ENCODE peak calls at places on chromosomes 5 and 9, in five cellular contexts. I is brain microvascular endothelial cell, L is fibroblast of the aortic adventitia, K is A549, E is neural progenitor cell. T is an unnamed sample.

GRCh38 chr9:88161144-88161543 is 22.9 kb upstream of the SPATA31C2 start:
- DNase-seq in I (no peak), L (no peak), K (no peak), E (peak), T (no peak)

GRCh38 chr5:78648359-78649219 is at the start of gene LHFPL2:
- DNase-seq in I (peak), L (peak), K (peak), E (peak), T (peak)

GRCh38 chr9:84357235-84357634 is 16.7 kb upstream of the SLC28A3 start:
- DNase-seq in I (peak), L (no peak), K (no peak), E (no peak), T (peak)

GRCh38 chr9:127105805-127106492 is 16.5 kb downstream of the ANGPTL2 start:
- DNase-seq in I (no peak), L (no peak), K (no peak), E (no peak), T (no peak)

GRCh38 chr9:9963861-9964260 is 648.9 kb downstream of the PTPRD start:
- DNase-seq in I (no peak), L (no peak), K (no peak), E (no peak), T (no peak)

GRCh38 chr5:65722575-65723424 is 795 bp downstream of the NLN start:
- DNase-seq in I (peak), L (peak), K (peak), E (peak), T (peak)

GRCh38 chr5:33969572-33970452 is 14.7 kb downstream of the SLC45A2 start:
- DNase-seq in I (peak), L (peak), K (peak), E (peak), T (peak)

GRCh38 chr5:56649569-56649968 is 165.8 kb upstream of the MAP3K1 start:
- DNase-seq in I (no peak), L (peak), K (no peak), E (no peak), T (peak)

GRCh38 chr5:133792683-133793082 is 175.7 kb downstream of the C5orf15 start:
- DNase-seq in I (no peak), L (no peak), K (no peak), E (no peak), T (no peak)

GRCh38 chr9:96158909-96159575 is 142.9 kb downstream of the HSD17B3 start:
- DNase-seq in I (no peak), L (no peak), K (no peak), E (no peak), T (no peak)

GRCh38 chr9:112820886-112821285 is 69.8 kb downstream of the SLC46A2 start:
- DNase-seq in I (peak), L (peak), K (no peak), E (no peak), T (peak)

GRCh38 chr9:93721417-93721965 is 145.1 kb downstream of the PHF2 start:
- DNase-seq in I (no peak), L (no peak), K (no peak), E (no peak), T (no peak)

GRCh38 chr9:99296375-99296951 is 74.4 kb downstream of the SEC61B start:
- DNase-seq in I (no peak), L (no peak), K (no peak), E (no peak), T (no peak)

GRCh38 chr5:117436846-117437245 is 862.2 kb upstream of the SEMA6A start:
- DNase-seq in I (no peak), L (no peak), K (no peak), E (no peak), T (no peak)

GRCh38 chr5:14041528-14042184 is 97.2 kb upstream of the DNAH5 start:
- DNase-seq in I (no peak), L (no peak), K (no peak), E (no peak), T (no peak)

GRCh38 chr9:135958485-135958884 is 2.7 kb downstream of the UBAC1 start:
- DNase-seq in I (no peak), L (no peak), K (no peak), E (no peak), T (no peak)

GRCh38 chr5:175707751-175708375 is 50.0 kb downstream of the HRH2 start:
- DNase-seq in I (no peak), L (no peak), K (no peak), E (no peak), T (no peak)

GRCh38 chr5:56503929-56504328 is 270.8 kb upstream of the ANKRD55 start:
- DNase-seq in I (no peak), L (no peak), K (no peak), E (no peak), T (no peak)

GRCh38 chr5:10635257-10635860 is 71.5 kb downstream of the ANKRD33B start:
- DNase-seq in I (peak), L (peak), K (no peak), E (no peak), T (peak)

GRCh38 chr9:129910628-129911567 is 75.6 kb downstream of the USP20 start:
- DNase-seq in I (peak), L (peak), K (peak), E (no peak), T (peak)

GRCh38 chr9:127907867-127908659 is 8.7 kb upstream of the ST6GALNAC6 start:
- DNase-seq in I (no peak), L (no peak), K (no peak), E (no peak), T (no peak)

DNA sequence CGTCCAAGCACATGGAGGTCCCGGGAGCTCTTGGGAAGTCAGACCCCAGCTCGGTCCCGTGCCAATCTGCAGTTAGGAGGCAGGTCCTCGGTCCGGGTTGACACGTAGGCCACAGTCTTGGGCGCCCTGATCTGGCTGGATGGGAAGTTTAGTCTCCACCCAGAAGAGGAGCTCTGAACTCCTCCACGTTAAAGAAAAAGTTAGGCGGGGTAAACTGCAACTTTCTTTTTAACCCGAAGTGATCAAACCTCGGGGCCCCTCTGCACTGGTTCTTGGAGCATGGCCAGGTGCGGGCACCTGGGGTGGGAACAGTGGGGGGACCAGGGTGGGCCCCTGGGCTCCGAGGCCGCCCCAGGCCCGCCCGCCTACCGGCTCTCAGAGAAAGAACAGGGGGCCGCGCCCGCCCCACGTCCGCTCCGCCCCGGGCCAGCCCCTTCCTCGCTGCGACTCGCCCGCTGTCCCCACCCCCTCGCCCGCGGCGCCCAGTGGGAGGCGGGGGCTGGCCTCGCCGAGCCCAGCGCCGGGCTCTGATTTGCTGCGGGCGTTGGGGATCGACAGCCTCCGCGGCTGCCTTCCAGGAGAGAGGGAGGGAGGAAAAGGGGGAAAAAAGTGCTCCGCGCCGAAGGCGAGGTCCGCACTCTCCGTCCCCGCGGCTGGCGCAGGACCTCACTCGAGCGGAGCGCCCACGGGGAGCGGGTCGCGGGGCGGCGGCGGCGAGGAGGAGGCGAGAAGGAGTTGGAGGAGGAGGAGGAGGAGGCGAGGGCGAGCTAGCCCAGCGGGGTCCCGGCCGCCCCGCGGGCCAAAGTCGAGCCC is at the start of gene COL5A1:
- DNase-seq in I (peak), L (peak), K (peak), E (peak), T (peak)
- TF ChIP-seq CTCF in I (peak), L (peak), K (no peak), E (no peak), T (no peak)

DNA sequence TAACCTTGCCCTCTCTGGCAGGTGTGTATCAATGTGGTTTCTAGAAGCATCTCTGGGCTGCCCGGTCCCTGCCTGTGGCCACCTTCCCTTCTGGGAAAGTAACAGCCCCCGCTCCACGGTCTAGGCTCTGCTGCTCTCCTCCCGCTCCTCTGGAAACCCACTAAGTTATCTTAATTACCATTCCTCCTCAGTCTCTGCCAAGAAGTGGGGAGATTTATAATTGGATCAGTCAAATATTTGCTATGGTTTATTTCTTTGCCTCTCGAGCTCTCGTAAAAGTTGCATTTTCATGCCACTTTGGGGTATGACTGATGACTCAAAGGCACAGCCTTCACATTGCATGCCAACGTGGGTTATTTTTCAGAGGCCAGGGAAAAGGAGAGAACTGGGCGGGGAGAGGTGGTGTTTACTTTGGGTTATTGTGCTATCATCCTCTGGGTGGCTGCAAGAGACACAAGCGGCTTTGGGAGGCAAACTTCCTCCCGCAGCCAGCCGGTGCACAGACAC is 205.3 kb upstream of the WWC1 start:
- DNase-seq in I (no peak), L (no peak), K (peak), E (no peak), T (no peak)
- TF ChIP-seq CTCF in I (no peak), L (no peak), K (peak), E (no peak), T (no peak)

GRCh38 chr9:89690334-89690912 is 85.6 kb downstream of the GADD45G start:
- DNase-seq in I (no peak), L (no peak), K (no peak), E (no peak), T (no peak)
- TF ChIP-seq CTCF in I (no peak), L (no peak), K (no peak), E (no peak), T (no peak)

GRCh38 chr5:107671742-107672211 is 1.0 kb upstream of the EFNA5 start:
- DNase-seq in I (peak), L (peak), K (peak), E (peak), T (peak)

GRCh38 chr5:107669543-107670027 is 1.2 kb downstream of the EFNA5 start:
- DNase-seq in I (peak), L (peak), K (peak), E (peak), T (peak)

GRCh38 chr5:107668933-107669542 is 1.7 kb downstream of the EFNA5 start:
- DNase-seq in I (peak), L (peak), K (peak), E (peak), T (peak)

GRCh38 chr5:107670927-107671741 is at the start of gene EFNA5:
- DNase-seq in I (peak), L (peak), K (peak), E (peak), T (peak)

DNA sequence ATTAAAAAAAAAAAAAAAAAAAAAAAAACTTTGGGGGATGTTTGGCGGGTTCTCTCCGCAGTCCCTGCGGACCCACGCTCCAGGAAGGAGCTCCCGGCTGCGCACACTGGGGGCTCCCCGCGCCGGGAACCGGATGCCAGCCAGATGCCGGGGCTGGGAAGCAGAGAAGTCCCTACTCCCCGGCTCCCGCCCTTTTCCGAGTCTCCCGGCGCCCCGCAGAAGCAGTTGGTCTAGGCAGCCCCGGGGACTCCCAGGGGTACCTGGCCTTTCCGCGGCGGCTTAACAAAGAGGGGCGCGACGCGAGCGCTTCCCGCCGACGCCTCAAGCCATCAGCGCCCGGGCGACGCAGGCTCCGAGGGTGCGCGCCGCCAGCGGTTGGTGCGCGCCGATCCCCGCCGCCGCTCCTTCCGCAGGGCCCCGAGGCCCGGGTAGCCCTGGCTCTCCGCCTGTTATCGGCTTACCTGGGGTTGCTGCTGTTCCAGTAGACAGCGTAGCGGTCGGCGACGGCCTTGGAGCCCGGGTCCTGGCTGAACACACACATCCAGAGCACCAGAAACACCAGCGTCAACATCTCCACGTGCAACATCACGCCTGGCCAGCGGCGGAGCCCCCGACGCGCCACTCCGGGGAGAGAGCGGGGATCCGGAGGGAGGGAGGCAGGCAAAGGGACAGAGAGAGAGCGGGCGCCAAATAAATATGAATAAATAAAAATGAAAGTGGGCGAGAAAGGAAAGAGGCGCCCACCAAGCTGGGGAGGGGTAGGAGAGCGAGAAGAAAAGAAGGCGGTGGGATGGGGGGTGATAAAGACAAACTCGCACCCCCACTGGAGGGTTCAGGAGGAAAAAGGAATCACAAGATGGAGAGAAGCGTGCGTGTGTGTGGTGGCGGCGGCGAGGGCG is 460 bp downstream of the EFNA5 start:
- DNase-seq in I (peak), L (peak), K (peak), E (peak), T (peak)
- TF ChIP-seq CTCF in I (no peak), L (no peak), K (no peak), E (no peak), T (no peak)

DNA sequence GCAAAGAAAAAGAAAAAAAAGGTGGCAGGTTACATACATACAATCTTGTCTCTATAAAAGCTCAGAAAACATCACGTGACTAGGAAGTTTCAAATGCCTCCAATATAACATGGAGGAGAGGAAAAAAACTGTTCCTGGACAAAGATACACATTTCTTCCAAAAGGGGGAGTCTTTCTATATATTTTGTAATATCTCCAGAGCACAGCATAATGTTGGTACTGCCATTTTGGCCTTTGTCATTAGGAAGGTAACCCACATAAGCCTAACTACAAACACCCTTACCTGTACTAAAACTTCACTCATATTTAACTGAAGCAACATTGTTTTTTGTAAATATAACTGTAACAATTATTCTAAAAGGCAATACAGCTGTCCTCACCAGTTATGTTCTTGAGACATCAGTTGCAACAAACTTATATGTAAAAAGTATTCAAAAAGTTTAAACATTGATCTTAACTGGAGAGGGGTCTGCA is 1.2 kb upstream of the BTF3 start:
- DNase-seq in I (peak), L (peak), K (peak), E (peak), T (peak)
- TF ChIP-seq CTCF in I (peak), L (peak), K (peak), E (peak), T (peak)

DNA sequence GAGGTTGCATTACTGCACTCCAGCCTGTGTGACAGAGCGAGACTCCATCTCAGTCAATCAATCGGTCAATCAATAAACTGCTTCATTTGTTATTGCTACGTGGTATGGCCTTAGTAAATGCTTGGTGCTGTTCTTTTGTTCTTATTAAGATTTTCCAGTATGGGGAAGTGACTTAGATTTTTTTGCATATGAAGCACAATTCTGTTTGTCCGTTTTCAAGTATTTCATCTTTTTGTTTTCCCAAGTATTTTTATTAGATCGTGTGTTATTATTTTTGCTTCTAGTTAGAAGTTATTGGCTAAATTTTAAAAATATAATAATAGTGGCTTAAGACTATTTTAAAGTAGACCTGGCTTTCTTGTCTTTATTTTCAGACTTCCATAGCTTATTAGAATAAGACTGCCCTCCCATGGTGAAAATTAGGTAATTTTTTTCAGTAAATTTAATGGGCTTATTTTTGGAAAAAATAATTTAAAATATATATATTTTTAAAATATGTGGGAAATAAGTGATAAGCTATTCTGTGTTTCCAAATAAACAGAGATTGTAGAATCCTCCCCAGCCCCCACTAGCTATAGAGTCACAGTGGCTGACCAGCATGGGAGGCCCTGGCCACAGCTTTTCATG is 14.7 kb upstream of the OMD start:
- DNase-seq in I (no peak), L (peak), K (no peak), E (no peak), T (peak)
- TF ChIP-seq CTCF in I (no peak), L (peak), K (peak), E (peak), T (peak)

GRCh38 chr5:157651623-157652376 is 438 bp downstream of the SOX30 start:
- DNase-seq in I (peak), L (no peak), K (no peak), E (peak), T (peak)
- TF ChIP-seq CTCF in I (peak), L (no peak), K (no peak), E (no peak), T (peak)

DNA sequence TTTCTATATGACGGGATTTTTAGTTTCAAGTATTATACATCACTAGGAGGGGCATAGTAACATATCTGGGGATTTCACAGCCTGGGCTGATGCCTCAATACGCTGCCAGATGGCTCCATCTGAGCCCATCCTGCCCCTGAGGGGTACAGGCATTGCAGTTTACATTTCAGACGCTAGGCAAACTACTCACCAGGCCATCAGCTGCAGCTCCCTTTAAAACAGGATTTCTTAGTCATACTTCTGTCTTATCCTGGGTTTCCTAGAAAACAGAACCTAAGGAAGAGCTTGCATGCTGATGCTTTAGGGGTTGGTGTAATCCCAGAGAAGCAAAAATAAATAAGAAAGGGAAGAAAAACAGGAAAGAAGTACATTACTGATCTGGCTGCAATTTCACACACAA is 372.8 kb upstream of the PIK3R1 start:
- DNase-seq in I (peak), L (peak), K (no peak), E (peak), T (peak)
- TF ChIP-seq CTCF in I (peak), L (peak), K (no peak), E (peak), T (peak)

T was measured in fibroblast of pulmonary artery.